ENCODE peak calls at places on chromosomes 1 and 21, in five cellular contexts. Q, J, E, C and V are unnamed samples.

GRCh38 chr1:116122955-116123757 is 12.0 kb downstream of the MAB21L3 start:
- DNase-seq in Q (no peak), J (peak; percentile 68), E (no peak), C (no peak), V (no peak)

GRCh38 chr1:245270972-245271371 is 116.2 kb downstream of the KIF26B start:
- DNase-seq in Q (no peak), J (no peak), E (no peak), C (no peak), V (no peak)

GRCh38 chr1:181482001-181482430 is 1.3 kb upstream of the CACNA1E start:
- DNase-seq in Q (no peak), J (no peak), E (no peak), C (no peak), V (no peak)

GRCh38 chr1:97636941-97637340 is 283.9 kb downstream of the DPYD start:
- DNase-seq in Q (no peak), J (no peak), E (no peak), C (no peak), V (no peak)

GRCh38 chr1:25096307-25097150 is 135.8 kb downstream of the SYF2 start:
- DNase-seq in Q (no peak), J (no peak), E (no peak), C (no peak), V (no peak)

GRCh38 chr1:151311589-151312331 is 15.5 kb downstream of the PI4KB start:
- DNase-seq in Q (peak; percentile 86), J (no peak), E (no peak), C (no peak), V (no peak)

GRCh38 chr21:35329940-35330670 is 281.0 kb upstream of the RUNX1 start:
- DNase-seq in Q (no peak), J (no peak), E (no peak), C (no peak), V (no peak)

GRCh38 chr1:64098436-64098835 is 105.0 kb upstream of the UBE2U start:
- DNase-seq in Q (no peak), J (no peak), E (no peak), C (no peak), V (no peak)

GRCh38 chr1:203038217-203038741 is 12.0 kb downstream of the PPFIA4 start:
- DNase-seq in Q (no peak), J (no peak), E (no peak), C (no peak), V (no peak)

GRCh38 chr1:2201062-2201461 is 6.5 kb upstream of the FAAP20 start:
- DNase-seq in Q (no peak), J (peak; percentile 35), E (no peak), C (no peak), V (no peak)

DNA sequence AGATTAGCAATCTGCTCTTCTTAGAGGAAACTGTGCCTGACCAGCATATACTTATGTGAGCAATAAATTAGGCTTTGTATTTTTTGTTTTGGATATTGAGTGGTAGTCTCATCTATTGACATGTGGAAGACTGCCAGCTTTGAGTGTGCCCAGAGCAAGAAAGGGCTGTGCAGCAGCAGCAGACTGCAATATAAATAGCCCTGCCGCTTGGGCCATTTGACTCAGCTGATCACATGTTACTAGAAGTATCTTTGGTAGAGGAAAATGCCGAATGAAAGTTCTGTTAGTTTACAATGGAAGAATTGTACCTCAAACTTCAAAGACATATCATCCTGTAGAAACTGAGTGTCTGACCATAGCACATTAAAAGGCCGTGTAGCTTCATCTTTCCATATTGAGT is 9.1 kb upstream of the PSMB2 start:
- DNase-seq in Q (no peak), J (no peak), E (no peak), C (no peak), V (no peak)
- TF ChIP-seq CTCF in Q (no peak), J (no peak), E (no peak), C (no peak), V (no peak)

DNA sequence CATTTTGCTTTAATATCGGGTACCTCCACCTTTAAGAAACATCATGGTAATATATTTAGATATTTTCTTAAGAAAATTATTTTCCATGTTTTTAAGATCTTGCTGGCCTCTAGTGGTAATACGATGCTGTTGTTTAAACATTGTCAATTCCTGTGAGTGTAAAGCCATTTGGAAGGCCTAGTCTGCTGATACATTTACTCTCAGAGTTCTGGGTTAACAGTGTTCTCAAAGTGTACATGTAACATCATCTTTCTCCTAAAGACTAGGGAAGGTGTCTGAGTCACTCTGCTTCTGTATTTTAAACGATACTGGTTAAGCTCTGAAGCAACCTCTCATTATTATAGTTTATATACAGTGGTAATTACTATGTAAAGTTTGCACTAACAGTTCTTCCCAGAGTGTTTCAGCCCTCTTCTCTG is 189.1 kb downstream of the RASAL2 start:
- DNase-seq in Q (peak; percentile 69), J (no peak), E (no peak), C (no peak), V (no peak)
- TF ChIP-seq CTCF in Q (peak; percentile 34), J (no peak), E (peak; percentile 50), C (no peak), V (peak; percentile 74)

DNA sequence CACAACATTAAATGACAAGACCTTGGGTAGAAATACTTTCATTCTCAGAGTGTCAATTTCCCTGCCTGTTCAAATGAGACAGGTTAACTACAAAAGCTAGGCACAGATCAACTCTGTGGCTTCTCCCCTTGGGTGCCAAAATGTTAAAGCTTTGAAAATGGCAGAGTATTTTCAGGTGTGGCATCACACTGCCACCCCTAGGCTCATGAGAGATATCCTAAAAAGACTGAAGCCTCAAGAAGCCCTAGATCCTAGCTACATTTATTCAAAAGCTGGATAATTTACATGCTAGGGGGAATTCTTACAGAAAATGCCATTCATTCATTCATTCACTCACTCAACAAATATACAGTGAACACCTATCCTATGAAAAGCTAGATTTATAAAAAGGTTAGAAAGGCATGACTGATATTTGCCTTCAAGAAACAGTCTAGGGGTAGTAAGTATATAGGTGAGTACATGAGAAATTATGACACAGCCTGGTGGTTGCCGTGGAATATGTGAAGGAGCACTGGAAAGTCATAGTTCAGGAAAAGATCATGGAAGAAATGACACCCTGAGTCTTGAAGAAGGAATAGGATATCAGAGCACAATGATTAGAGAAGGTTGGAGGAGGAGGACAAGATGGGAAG is 15.9 kb upstream of the RAB4A start:
- DNase-seq in Q (no peak), J (no peak), E (no peak), C (no peak), V (no peak)
- TF ChIP-seq CTCF in Q (no peak), J (no peak), E (peak; percentile 34), C (peak; percentile 9), V (peak; percentile 64)

GRCh38 chr1:111467805-111468716 is 5.7 kb upstream of the C1orf162 start:
- DNase-seq in Q (no peak), J (no peak), E (no peak), C (no peak), V (no peak)
- TF ChIP-seq CTCF in Q (no peak), J (no peak), E (peak; percentile 18), C (no peak), V (peak; percentile 34)

DNA sequence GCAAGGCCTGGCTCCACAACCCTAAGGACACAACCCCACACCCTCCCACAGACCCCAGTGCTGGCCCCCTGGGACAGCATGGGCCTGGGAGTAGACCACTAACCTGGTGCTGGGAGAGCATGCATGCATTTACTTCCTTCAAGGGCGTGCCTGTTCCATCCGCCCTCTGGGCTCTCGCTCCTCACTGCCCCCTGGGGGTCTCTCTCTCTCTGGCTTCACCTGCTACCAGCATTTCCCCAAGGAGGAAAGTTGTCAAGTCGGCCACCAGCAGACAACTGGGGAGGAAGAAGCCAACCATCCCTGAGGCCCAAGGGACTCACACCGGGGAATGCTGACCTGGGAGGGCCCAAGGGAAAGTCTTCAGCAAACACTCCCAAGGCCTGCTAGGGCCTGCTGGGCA is 6.5 kb downstream of the LRP8 start:
- DNase-seq in Q (peak; percentile 6), J (peak; percentile 13), E (peak; percentile 40), C (peak; percentile 63), V (no peak)
- TF ChIP-seq CTCF in Q (peak; percentile 17), J (no peak), E (peak; percentile 59), C (peak; percentile 42), V (peak; percentile 60)

DNA sequence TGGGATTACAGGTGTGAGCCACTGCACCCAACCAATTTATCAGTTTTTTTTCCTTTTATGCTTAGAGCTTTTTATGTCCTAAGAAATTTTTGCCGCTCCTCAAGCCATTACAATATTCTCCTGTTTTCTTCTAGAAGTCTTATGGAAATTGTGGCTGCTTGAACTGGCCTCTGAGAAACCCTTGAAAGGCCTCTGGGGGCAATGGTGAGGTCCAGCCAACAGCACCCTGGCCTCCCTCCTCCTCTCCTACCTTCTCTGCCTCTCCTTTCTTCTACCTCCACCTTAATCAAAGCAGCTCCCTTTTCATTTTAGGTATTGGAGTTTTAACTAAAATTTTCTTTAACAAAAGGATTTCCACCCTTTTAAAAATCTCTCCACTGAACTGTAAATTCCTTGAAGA is 24.5 kb upstream of the RGS16 start:
- DNase-seq in Q (no peak), J (no peak), E (no peak), C (no peak), V (no peak)
- TF ChIP-seq CTCF in Q (no peak), J (no peak), E (no peak), C (no peak), V (no peak)

GRCh38 chr1:44210595-44210994 is 2.7 kb upstream of the DMAP1 start:
- DNase-seq in Q (no peak), J (no peak), E (no peak), C (no peak), V (no peak)

GRCh38 chr1:44212355-44213221 is 683 bp upstream of the DMAP1 start:
- DNase-seq in Q (no peak), J (no peak), E (no peak), C (no peak), V (no peak)

GRCh38 chr1:44217809-44218410 is 4.6 kb downstream of the DMAP1 start:
- DNase-seq in Q (peak; percentile 66), J (peak; percentile 90), E (peak; percentile 91), C (peak; percentile 91), V (no peak)

GRCh38 chr1:44218503-44219300 is 5.4 kb downstream of the DMAP1 start:
- DNase-seq in Q (no peak), J (no peak), E (no peak), C (no peak), V (no peak)

GRCh38 chr1:44213222-44214112 is at the start of gene DMAP1:
- DNase-seq in Q (peak; percentile 81), J (peak; percentile 89), E (peak; percentile 82), C (peak; percentile 81), V (peak; percentile 86)
- TF ChIP-seq CTCF in Q (no peak), J (no peak), E (no peak), C (no peak), V (no peak)

DNA sequence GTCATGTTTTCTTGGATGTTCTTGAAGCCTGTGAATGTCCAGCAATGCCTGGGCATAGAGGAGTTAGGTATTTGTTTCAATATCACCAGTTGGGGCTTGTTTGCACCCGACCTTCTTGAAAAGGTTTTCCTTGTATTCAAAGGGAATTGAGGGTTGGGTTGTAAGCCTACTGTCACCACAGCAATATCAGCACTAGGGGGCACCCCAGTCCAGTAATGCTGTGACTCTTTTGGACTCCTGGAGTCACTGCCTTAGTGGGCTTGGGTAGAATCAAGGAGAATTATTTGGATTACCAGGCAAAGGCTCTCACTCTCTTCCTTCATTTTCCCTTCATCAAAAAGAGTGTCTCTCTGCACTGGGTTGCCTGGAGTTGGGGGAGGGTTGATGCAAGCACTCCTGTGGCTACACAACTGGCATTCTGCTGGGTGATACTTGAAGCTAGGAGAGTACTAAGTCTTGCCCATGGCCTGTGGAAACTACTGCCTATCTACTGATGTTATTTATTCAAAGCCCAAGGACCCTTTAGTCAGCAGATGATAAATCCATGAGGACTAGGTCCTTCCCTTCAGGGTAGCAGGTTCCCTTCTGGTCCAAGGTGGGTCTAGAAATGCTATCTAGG is 34.5 kb downstream of the OR10R2 start:
- DNase-seq in Q (peak; percentile 43), J (no peak), E (peak; percentile 17), C (peak; percentile 57), V (no peak)
- TF ChIP-seq CTCF in Q (peak; percentile 25), J (no peak), E (peak; percentile 64), C (peak; percentile 55), V (peak; percentile 73)